ENCODE peak calls at places on chromosome 14, in six cellular contexts. X is endothelial cell of umbilical vein, E is GM12878, K is K562, G is HepG2, M is A549. V is an unnamed sample.

GRCh38 chr14:72318648-72319047 is 386.4 kb downstream of the RGS6 start:
- DNase-seq in X (no peak), E (peak), K (no peak), G (no peak), M (peak), V (no peak)

GRCh38 chr14:56310643-56311042 is 192.4 kb downstream of the PELI2 start:
- DNase-seq in X (peak), E (no peak), K (no peak), G (no peak), M (no peak), V (no peak)

GRCh38 chr14:77040995-77041744 is 12.7 kb upstream of the IRF2BPL start:
- DNase-seq in X (no peak), E (no peak), K (no peak), G (no peak), M (no peak), V (peak)

GRCh38 chr14:101520621-101521305 is 40.5 kb upstream of the DIO3 start:
- DNase-seq in X (no peak), E (no peak), K (no peak), G (no peak), M (no peak), V (no peak)

GRCh38 chr14:61609143-61609851 is 86.0 kb upstream of the HIF1A start:
- DNase-seq in X (peak), E (no peak), K (no peak), G (peak), M (no peak), V (no peak)

GRCh38 chr14:100623961-100624360 is 36.7 kb upstream of the BEGAIN start:
- DNase-seq in X (no peak), E (no peak), K (no peak), G (no peak), M (no peak), V (no peak)

GRCh38 chr14:104992501-104992900 is 6.9 kb downstream of the CLBA1 start:
- DNase-seq in X (no peak), E (no peak), K (no peak), G (no peak), M (no peak), V (no peak)

GRCh38 chr14:100393362-100393761 is 70.2 kb downstream of the SLC25A47 start:
- DNase-seq in X (no peak), E (no peak), K (peak), G (no peak), M (no peak), V (no peak)

GRCh38 chr14:34699873-34700621 is 14.3 kb downstream of the CFL2 start:
- DNase-seq in X (peak), E (no peak), K (no peak), G (peak), M (peak), V (no peak)

GRCh38 chr14:26008290-26008689 is 589.5 kb downstream of the NOVA1 start:
- DNase-seq in X (peak), E (no peak), K (no peak), G (no peak), M (peak), V (peak)

GRCh38 chr14:98167253-98167652 is 1104.7 kb downstream of the BCL11B start:
- DNase-seq in X (no peak), E (no peak), K (no peak), G (no peak), M (no peak), V (no peak)

GRCh38 chr14:93042968-93043940 is 72.5 kb downstream of the ITPK1 start:
- DNase-seq in X (peak), E (no peak), K (no peak), G (peak), M (peak), V (no peak)

GRCh38 chr14:99407416-99407815 is 73.2 kb downstream of the SETD3 start:
- DNase-seq in X (no peak), E (no peak), K (no peak), G (no peak), M (no peak), V (no peak)

GRCh38 chr14:59570122-59570521 is 6.5 kb downstream of the CCDC175 start:
- DNase-seq in X (no peak), E (no peak), K (no peak), G (no peak), M (peak), V (peak)

GRCh38 chr14:20904393-20905029 is 13.3 kb downstream of the RNASE3 start:
- DNase-seq in X (no peak), E (no peak), K (no peak), G (peak), M (no peak), V (peak)

GRCh38 chr14:99966436-99966835 is 98.8 kb upstream of the EVL start:
- DNase-seq in X (no peak), E (no peak), K (no peak), G (no peak), M (no peak), V (no peak)

GRCh38 chr14:100893760-100894159 is 9.8 kb downstream of the RTL1 start:
- DNase-seq in X (no peak), E (no peak), K (no peak), G (no peak), M (no peak), V (no peak)

GRCh38 chr14:97517566-97518234 is 720.5 kb downstream of the VRK1 start:
- DNase-seq in X (no peak), E (no peak), K (no peak), G (no peak), M (no peak), V (no peak)

GRCh38 chr14:80906946-80907345 is 34.6 kb downstream of the CEP128 start:
- DNase-seq in X (no peak), E (no peak), K (no peak), G (no peak), M (no peak), V (no peak)

GRCh38 chr14:35213869-35214387 is 78.3 kb upstream of the PSMA6 start:
- DNase-seq in X (peak), E (no peak), K (no peak), G (peak), M (peak), V (no peak)

GRCh38 chr14:36663404-36664321 is 2.0 kb downstream of the PAX9 start:
- DNase-seq in X (no peak), E (no peak), K (no peak), G (no peak), M (no peak), V (no peak)

GRCh38 chr14:65412189-65412846 is at the start of gene FUT8:
- DNase-seq in X (peak), E (peak), K (peak), G (peak), M (peak), V (peak)
- TF ChIP-seq POLR2A in X (peak), E (peak), K (no peak), G (peak), M (peak), V (peak)

DNA sequence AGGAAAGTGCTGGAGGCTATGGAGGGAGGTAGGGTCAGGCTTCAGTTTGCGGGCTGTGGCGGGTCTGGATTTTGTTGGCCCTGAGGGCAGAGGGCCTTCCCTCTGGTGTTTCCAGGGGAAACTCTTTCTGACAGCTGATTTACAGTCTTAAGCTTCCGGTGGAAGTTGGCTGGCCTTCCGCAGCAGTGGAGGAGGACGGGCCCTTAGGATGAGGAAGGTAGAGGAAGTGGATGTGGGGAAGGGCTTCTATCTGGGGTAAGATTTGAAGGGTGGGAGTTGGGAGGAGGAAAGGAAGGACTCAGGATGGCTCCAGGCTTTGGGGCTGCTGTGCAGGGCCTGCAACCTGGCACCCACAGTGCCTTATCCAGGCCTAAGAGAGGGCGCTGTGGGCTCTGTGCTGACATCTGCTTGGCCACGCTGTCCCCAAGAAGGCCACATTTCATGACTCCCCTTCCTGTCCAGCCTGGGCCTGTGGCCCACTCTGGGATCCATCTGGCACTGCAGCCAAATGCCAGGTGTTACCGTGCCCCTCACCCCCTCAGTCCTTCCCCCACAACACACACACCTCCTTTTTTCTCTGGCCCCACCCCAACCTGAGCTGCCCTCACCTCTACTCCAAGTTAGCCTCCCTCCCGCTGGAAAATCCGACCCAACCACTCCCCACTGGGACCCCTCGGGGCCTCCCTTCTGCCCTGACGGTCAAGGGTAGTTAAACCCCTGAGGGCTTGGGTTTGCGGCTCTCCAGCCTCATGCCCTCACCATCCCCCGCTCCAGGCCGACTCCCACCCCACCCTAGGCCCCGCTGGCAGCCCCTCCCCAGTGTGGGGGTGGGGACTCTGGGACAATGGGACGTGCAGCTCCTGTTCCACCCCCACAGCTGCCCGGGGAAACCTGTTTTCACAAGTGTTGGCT is 7.7 kb upstream of the PPP1R13B start:
- DNase-seq in X (peak), E (no peak), K (peak), G (peak), M (no peak), V (no peak)
- TF ChIP-seq MYC in X (no peak), E (no peak), K (no peak), G (peak), M (no peak), V (no peak)

GRCh38 chr14:89013098-89013504 is 188.7 kb downstream of the TTC8 start:
- DNase-seq in X (peak), E (no peak), K (peak), G (peak), M (peak), V (peak)
- TF ChIP-seq CTCF in X (peak), E (peak), K (peak), G (peak), M (peak), V (no peak)

GRCh38 chr14:67816326-67817009 is at the start of gene ZFYVE26:
- DNase-seq in X (peak), E (peak), K (peak), G (peak), M (peak), V (peak)
- TF ChIP-seq POLR2A in X (peak), E (peak), K (peak), G (peak), M (peak), V (peak)

V was measured in NB4.